ENCODE peak calls at places on chromosomes 6 and 20, in five cellular contexts. N is H1, L is mesenchymal stem cell, J is IMR-90, O is neuronal stem cell. P is an unnamed sample.

GRCh38 chr20:45077559-45077958 is 23.4 kb downstream of the KCNS1 start:
- DNase-seq in J (no peak), N (no peak), L (no peak), O (no peak), P (no peak)

GRCh38 chr6:134938896-134939295 is 11.0 kb downstream of the ALDH8A1 start:
- DNase-seq in L (peak), O (no peak), N (no peak), J (peak), P (no peak)

GRCh38 chr6:33638581-33638980 is 17.5 kb downstream of the ITPR3 start:
- DNase-seq in O (no peak), J (no peak), N (no peak), L (no peak), P (no peak)

GRCh38 chr20:1371235-1371782 is 21.5 kb downstream of the FKBP1A start:
- DNase-seq in J (no peak), N (no peak), L (no peak), O (no peak), P (no peak)

GRCh38 chr6:158654498-158654897 is 4.6 kb downstream of the SYTL3 start:
- DNase-seq in J (peak), N (no peak), L (peak), O (no peak), P (no peak)

GRCh38 chr6:72748759-72749158 is 126.9 kb downstream of the KCNQ5 start:
- DNase-seq in L (no peak), J (peak), N (no peak), O (no peak), P (no peak)

GRCh38 chr6:42428326-42429041 is 23.2 kb downstream of the TRERF1 start:
- DNase-seq in N (peak), J (peak), O (no peak), L (no peak), P (peak)

GRCh38 chr6:122751291-122751690 is 28.2 kb upstream of the FABP7 start:
- DNase-seq in J (no peak), N (no peak), L (no peak), O (no peak), P (no peak)

GRCh38 chr20:41391587-41392001 is 25.0 kb upstream of the EMILIN3 start:
- DNase-seq in L (no peak), O (no peak), N (no peak), J (no peak), P (peak)

GRCh38 chr20:46739441-46740213 is 30.2 kb downstream of the SLC2A10 start:
- DNase-seq in O (no peak), N (no peak), L (peak), J (peak), P (no peak)

GRCh38 chr20:53735536-53736050 is 142.0 kb upstream of the ZNF217 start:
- DNase-seq in J (peak), O (no peak), L (peak), N (no peak), P (no peak)

GRCh38 chr20:44079968-44080560 is 106.9 kb downstream of the JPH2 start:
- DNase-seq in L (peak), O (no peak), N (no peak), J (peak), P (no peak)

GRCh38 chr20:878511-879307 is 37.4 kb downstream of the ANGPT4 start:
- DNase-seq in J (peak), L (peak), N (peak), O (peak), P (peak)

GRCh38 chr20:17889226-17889625 is 79.4 kb downstream of the SNX5 start:
- DNase-seq in L (peak), O (no peak), J (no peak), N (no peak), P (no peak)

GRCh38 chr6:38012573-38012972 is 193.0 kb downstream of the ZFAND3 start:
- DNase-seq in O (no peak), L (peak), N (peak), J (peak), P (peak)

GRCh38 chr6:57177545-57178225 is 5.6 kb downstream of the BAG2 start:
- DNase-seq in L (no peak), J (peak), N (no peak), O (no peak), P (no peak)
- H3K4me3 ChIP-seq in L (no peak), J (no peak), N (no peak), O (no peak), P (no peak)

DNA sequence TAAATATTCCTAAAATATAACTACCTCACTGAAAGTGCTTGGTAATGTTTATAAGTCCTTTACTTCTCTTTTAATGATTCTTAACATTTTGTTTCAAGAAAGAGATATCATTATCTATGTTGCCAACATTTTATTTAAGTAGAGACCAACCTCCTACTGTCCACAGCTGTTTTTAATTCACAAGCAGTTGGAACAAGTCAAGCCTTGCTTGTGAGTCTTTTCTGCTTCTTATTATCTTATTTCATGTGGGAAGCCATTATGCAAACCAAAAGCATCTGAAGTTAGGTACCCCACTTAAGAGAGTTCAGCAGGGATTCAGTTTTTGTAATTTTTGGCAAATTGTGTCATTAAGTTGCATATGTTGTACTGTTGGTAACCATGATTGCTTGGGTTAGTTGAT is 1714.5 kb downstream of the GRIK2 start:
- DNase-seq in L (no peak), O (no peak), J (no peak), N (no peak), P (no peak)
- H2BK15ac ChIP-seq in L (no peak), O (no peak), J (no peak), N (no peak), P (no peak)

GRCh38 chr6:117346142-117346930 is 79.4 kb downstream of the ROS1 start:
- DNase-seq in J (peak), L (peak), O (no peak), N (no peak), P (peak)
- H3K4me3 ChIP-seq in J (no peak), L (no peak), O (no peak), N (no peak), P (no peak)

GRCh38 chr20:63701051-63701328 is 4.5 kb downstream of the TNFRSF6B start:
- DNase-seq in N (no peak), J (no peak), O (no peak), L (no peak), P (no peak)

GRCh38 chr20:63701329-63702035 is 5.0 kb downstream of the TNFRSF6B start:
- DNase-seq in N (no peak), L (no peak), J (no peak), O (no peak), P (no peak)

GRCh38 chr20:63702751-63703470 is 4.9 kb downstream of the ARFRP1 start:
- DNase-seq in N (no peak), L (no peak), O (no peak), J (no peak), P (no peak)

GRCh38 chr20:63703471-63703975 is 4.3 kb downstream of the ARFRP1 start:
- DNase-seq in O (no peak), J (no peak), N (no peak), L (no peak), P (no peak)

GRCh38 chr20:63702036-63702665 is 5.6 kb downstream of the ARFRP1 start:
- DNase-seq in N (no peak), J (no peak), O (no peak), L (no peak), P (no peak)
- H2BK15ac ChIP-seq in N (no peak), J (no peak), O (no peak), L (no peak), P (no peak)

GRCh38 chr20:31829731-31830130 is 10.6 kb downstream of the MYLK2 start:
- DNase-seq in O (no peak), N (no peak), J (no peak), L (no peak), P (no peak)
- H3K4me3 ChIP-seq in O (no peak), N (no peak), J (no peak), L (no peak), P (no peak)

GRCh38 chr6:132025468-132025867 is 74.3 kb upstream of the CCN2 start:
- DNase-seq in O (no peak), L (no peak), N (no peak), J (no peak), P (peak)
- H2BK15ac ChIP-seq in O (no peak), L (no peak), N (no peak), J (no peak), P (no peak)

DNA sequence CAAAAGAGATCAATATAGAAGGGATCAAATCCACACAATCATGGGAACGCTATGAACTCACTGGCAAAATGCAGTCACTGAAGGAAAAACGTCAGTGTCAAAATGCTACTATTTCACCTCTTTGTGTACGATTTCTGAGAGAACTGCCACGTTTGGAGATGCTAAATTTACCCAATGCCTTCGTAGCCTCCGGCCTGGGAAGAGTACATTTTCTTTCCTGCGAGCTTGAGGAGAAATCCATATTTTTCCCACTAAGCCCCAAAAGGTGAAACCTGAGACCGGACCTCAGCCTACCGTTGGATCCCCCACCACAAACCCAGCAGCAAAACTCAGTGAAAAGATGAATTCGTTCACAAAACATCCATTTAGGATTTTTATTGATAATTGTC is 131.7 kb downstream of the GPX5 start:
- DNase-seq in N (no peak), L (no peak), O (no peak), J (no peak), P (no peak)
- H3K4me3 ChIP-seq in N (peak), L (no peak), O (peak), J (peak), P (peak)

GRCh38 chr6:113857565-113858066 is 471 bp downstream of the MARCKS start:
- DNase-seq in J (no peak), N (peak), L (no peak), O (peak), P (peak)

GRCh38 chr6:113855500-113856010 is 1.6 kb upstream of the MARCKS start:
- DNase-seq in L (peak), O (no peak), J (peak), N (peak), P (no peak)

GRCh38 chr6:113856011-113856551 is 1.1 kb upstream of the MARCKS start:
- DNase-seq in N (no peak), L (peak), O (peak), J (peak), P (peak)

GRCh38 chr6:113858067-113858604 is 991 bp downstream of the MARCKS start:
- DNase-seq in J (peak), N (peak), O (peak), L (peak), P (peak)

DNA sequence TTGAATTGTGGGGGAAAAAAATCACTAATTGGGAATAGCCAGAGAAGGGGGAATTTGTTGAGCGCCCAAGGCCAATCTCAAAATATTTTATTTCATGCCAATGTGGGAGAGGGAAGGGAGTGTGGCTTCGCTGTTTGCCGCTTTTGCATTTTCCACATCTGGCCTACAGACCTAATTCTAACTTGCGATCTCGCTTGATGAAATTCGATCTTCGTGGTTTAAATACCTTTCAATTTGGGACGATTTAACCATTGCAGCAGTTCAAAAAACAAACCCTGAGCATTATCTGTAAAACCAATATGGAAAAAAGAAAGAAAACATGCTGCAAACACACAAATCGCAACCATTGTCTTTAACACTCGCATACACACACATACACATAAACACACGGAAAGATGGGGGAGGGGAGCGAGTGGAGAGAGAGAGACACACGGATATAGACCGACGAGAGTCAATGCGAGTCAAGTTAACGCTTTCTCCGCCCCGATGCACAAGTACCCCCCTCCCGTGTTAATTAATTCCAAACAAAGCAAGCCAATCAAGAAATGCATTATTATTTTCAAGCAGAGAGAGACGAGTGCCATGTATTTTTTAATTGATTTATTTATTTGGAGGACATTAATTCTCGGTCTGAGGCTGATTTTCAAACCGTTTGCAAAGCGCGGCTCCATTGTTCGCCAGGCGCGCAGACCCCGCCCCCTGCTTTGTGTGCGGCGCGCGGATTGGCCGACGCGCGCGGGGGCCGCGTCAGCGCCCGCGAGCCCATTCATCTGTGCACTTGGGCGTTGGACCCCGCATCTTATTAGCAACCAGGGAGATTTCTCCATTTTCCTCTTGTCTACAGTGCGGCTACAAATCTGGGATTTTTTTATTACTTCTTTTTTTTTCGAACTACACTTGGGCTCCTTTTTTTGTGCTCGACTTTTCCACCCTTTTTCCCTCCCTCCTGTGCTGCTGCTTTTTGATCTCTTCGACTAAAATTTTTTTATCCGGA is at the start of gene MARCKS:
- DNase-seq in N (peak), J (peak), O (peak), L (peak), P (peak)
- H2BK15ac ChIP-seq in N (no peak), J (peak), O (no peak), L (peak), P (no peak)

GRCh38 chr6:160256445-160256844 is 2.2 kb downstream of the SLC22A2 start:
- DNase-seq in O (no peak), J (no peak), L (no peak), N (no peak), P (no peak)
- H3K4me3 ChIP-seq in O (no peak), J (no peak), L (no peak), N (no peak), P (no peak)

DNA sequence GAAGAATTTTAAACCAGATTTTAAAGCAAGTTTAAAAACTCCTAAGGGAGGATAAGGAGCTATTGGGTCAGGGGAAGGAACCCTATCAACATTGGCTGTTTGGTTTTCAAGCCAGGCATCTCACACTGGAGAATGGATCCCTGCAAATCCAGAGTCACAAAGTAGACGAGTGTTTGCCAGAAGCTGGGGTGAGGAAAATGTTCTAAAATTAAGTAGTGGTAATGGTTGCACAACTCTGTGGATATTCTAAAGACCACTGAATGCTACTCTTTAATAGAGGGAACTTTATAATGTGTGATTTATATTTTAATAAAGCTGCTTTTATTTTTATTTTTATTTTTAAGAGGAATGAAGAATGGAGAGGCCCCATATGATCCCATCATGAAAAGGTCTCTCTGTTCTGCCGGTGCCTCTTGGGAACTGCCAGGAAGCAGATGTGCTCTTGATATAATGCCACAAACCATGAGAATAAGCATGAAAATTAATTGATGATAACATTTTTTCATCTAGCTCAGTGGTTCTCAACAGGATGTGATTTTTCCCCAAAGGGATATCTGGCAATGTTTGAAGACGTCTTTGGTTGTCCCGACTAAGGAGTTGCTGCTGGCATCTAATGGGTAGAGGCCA is 379.0 kb upstream of the CNR1 start:
- DNase-seq in N (no peak), L (no peak), O (no peak), J (no peak), P (no peak)
- H2BK15ac ChIP-seq in N (no peak), L (no peak), O (no peak), J (no peak), P (no peak)